ENCODE peak calls at places on chromosomes 5 and 9, in eight cellular contexts. One of them, this sample, is unnamed. For H3K27me3, the result is how much of the 10 kb centered on the place peaks cover.

GRCh38 chr5:31449175-31449574 is 82.7 kb downstream of the DROSHA start:
- DNase-seq in H9: no peak
- DNase-seq in CD8-positive, alpha-beta memory T cell: no peak
- DNase-seq in GM23338: no peak
- DNase-seq in CD4-positive, alpha-beta memory T cell: no peak
- DNase-seq in DND-41: no peak
- DNase-seq in neuronal stem cell: no peak
- DNase-seq in pancreas: no peak
- DNase-seq in this sample: no peak

GRCh38 chr5:154159343-154159742 is 31.2 kb upstream of the GALNT10 start:
- DNase-seq in neuronal stem cell: no peak
- DNase-seq in CD4-positive, alpha-beta memory T cell: no peak
- DNase-seq in H9: no peak
- DNase-seq in CD8-positive, alpha-beta memory T cell: no peak
- DNase-seq in pancreas: no peak
- DNase-seq in GM23338: no peak
- DNase-seq in DND-41: no peak
- DNase-seq in this sample: no peak

GRCh38 chr5:95638632-95639031 is 7.9 kb upstream of the RFESD start:
- DNase-seq in pancreas: no peak
- DNase-seq in CD4-positive, alpha-beta memory T cell: no peak
- DNase-seq in DND-41: no peak
- DNase-seq in CD8-positive, alpha-beta memory T cell: no peak
- DNase-seq in H9: no peak
- DNase-seq in neuronal stem cell: no peak
- DNase-seq in GM23338: no peak
- DNase-seq in this sample: no peak

GRCh38 chr5:163504091-163504931 is 1.1 kb upstream of the MAT2B start:
- DNase-seq in GM23338: peak
- DNase-seq in pancreas: no peak
- DNase-seq in CD8-positive, alpha-beta memory T cell: peak
- DNase-seq in H9: no peak
- DNase-seq in CD4-positive, alpha-beta memory T cell: peak
- DNase-seq in neuronal stem cell: peak
- DNase-seq in DND-41: peak
- DNase-seq in this sample: peak

GRCh38 chr5:97745817-97746216 is 562.8 kb upstream of the RIOK2 start:
- DNase-seq in CD4-positive, alpha-beta memory T cell: no peak
- DNase-seq in DND-41: no peak
- DNase-seq in pancreas: no peak
- DNase-seq in CD8-positive, alpha-beta memory T cell: no peak
- DNase-seq in GM23338: no peak
- DNase-seq in neuronal stem cell: no peak
- DNase-seq in H9: no peak
- DNase-seq in this sample: no peak

GRCh38 chr5:123545506-123545905 is 33.5 kb downstream of the CSNK1G3 start:
- DNase-seq in DND-41: peak
- DNase-seq in GM23338: peak
- DNase-seq in CD8-positive, alpha-beta memory T cell: no peak
- DNase-seq in neuronal stem cell: no peak
- DNase-seq in H9: no peak
- DNase-seq in pancreas: no peak
- DNase-seq in CD4-positive, alpha-beta memory T cell: peak
- DNase-seq in this sample: no peak

GRCh38 chr5:142803428-142804111 is 33.4 kb downstream of the ARHGAP26 start:
- DNase-seq in GM23338: no peak
- DNase-seq in neuronal stem cell: no peak
- DNase-seq in pancreas: no peak
- DNase-seq in DND-41: no peak
- DNase-seq in CD4-positive, alpha-beta memory T cell: no peak
- DNase-seq in CD8-positive, alpha-beta memory T cell: no peak
- DNase-seq in H9: no peak
- DNase-seq in this sample: no peak

GRCh38 chr9:107665057-107665456 is 175.5 kb upstream of the KLF4 start:
- DNase-seq in CD4-positive, alpha-beta memory T cell: no peak
- DNase-seq in H9: no peak
- DNase-seq in DND-41: no peak
- DNase-seq in GM23338: no peak
- DNase-seq in neuronal stem cell: no peak
- DNase-seq in pancreas: no peak
- DNase-seq in CD8-positive, alpha-beta memory T cell: no peak
- DNase-seq in this sample: no peak

GRCh38 chr9:91522496-91522895 is 98.9 kb upstream of the NFIL3 start:
- DNase-seq in CD8-positive, alpha-beta memory T cell: no peak
- DNase-seq in CD4-positive, alpha-beta memory T cell: no peak
- DNase-seq in H9: no peak
- DNase-seq in pancreas: no peak
- DNase-seq in neuronal stem cell: no peak
- DNase-seq in DND-41: no peak
- DNase-seq in GM23338: no peak
- DNase-seq in this sample: no peak

GRCh38 chr9:27278374-27278773 is 18.6 kb downstream of the EQTN start:
- DNase-seq in neuronal stem cell: no peak
- DNase-seq in pancreas: no peak
- DNase-seq in H9: no peak
- DNase-seq in DND-41: no peak
- DNase-seq in GM23338: no peak
- DNase-seq in CD8-positive, alpha-beta memory T cell: no peak
- DNase-seq in CD4-positive, alpha-beta memory T cell: no peak
- DNase-seq in this sample: no peak

GRCh38 chr9:96214639-96215038 is 87.3 kb downstream of the HSD17B3 start:
- DNase-seq in H9: no peak
- DNase-seq in DND-41: no peak
- DNase-seq in GM23338: peak
- DNase-seq in CD8-positive, alpha-beta memory T cell: no peak
- DNase-seq in pancreas: no peak
- DNase-seq in neuronal stem cell: no peak
- DNase-seq in CD4-positive, alpha-beta memory T cell: no peak
- DNase-seq in this sample: no peak
- H3K27me3 ChIP-seq in H9: under half
- H3K27me3 ChIP-seq in DND-41: under half
- H3K27me3 ChIP-seq in GM23338: under half
- H3K27me3 ChIP-seq in CD8-positive, alpha-beta memory T cell: under half
- H3K27me3 ChIP-seq in pancreas: under half
- H3K27me3 ChIP-seq in neuronal stem cell: under half
- H3K27me3 ChIP-seq in CD4-positive, alpha-beta memory T cell: under half
- H3K27me3 ChIP-seq in this sample: under half

DNA sequence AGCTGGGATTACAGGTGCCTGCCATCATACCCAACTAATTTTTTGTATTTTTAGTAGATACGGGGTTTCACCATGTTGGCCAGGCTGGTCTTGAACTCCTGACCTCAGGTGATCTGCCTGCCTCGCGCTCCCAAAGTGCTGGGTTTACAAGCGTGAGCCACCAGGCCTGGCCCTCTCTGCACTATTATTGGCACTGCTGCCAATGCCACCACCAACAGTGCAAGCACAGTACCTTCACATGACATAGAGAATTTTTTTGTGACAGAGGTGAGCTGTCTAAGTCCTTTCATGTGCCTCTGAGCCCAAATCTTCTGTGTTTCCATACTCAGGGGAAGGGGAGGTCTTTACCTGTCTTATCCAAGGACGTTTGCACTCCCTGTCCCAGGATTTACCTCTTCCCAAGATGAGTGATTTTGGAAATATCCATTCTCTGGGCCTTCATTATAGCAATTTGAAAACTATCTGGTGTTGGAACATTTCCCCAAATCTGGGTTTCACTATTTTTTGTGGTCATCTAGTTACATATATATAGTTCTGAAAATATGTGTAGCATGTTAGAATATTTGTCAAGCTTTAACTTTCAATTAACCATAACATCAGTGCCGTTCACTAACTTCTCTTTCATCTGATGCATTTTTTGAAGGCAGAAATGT is 5.4 kb upstream of the CD180 start:
- DNase-seq in H9: no peak
- DNase-seq in DND-41: no peak
- DNase-seq in GM23338: no peak
- DNase-seq in neuronal stem cell: no peak
- DNase-seq in CD8-positive, alpha-beta memory T cell: no peak
- DNase-seq in pancreas: no peak
- DNase-seq in CD4-positive, alpha-beta memory T cell: no peak
- DNase-seq in this sample: no peak
- H3K27ac ChIP-seq in H9: no peak
- H3K27ac ChIP-seq in DND-41: no peak
- H3K27ac ChIP-seq in GM23338: no peak
- H3K27ac ChIP-seq in neuronal stem cell: no peak
- H3K27ac ChIP-seq in CD8-positive, alpha-beta memory T cell: no peak
- H3K27ac ChIP-seq in pancreas: no peak
- H3K27ac ChIP-seq in CD4-positive, alpha-beta memory T cell: no peak
- H3K27ac ChIP-seq in this sample: no peak

DNA sequence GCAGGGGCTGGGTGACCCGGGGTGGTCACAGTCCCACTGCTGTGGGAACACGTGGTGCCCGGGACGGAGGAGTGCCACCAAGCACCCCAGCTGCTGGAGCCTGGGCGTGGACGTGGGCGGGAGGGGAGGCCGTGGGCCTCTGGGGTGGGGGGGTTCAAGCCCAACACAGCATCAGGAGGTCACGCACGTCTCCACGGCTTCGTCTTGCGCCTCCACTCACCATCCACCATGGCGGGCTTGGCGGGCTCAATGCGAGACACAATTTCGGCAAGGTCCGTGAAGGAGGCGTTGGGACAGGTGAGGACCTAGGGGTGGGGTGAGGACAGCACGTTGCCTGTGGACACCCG is 2.2 kb upstream of the NSMF start:
- DNase-seq in CD8-positive, alpha-beta memory T cell: no peak
- DNase-seq in H9: no peak
- DNase-seq in DND-41: no peak
- DNase-seq in neuronal stem cell: no peak
- DNase-seq in GM23338: no peak
- DNase-seq in pancreas: no peak
- DNase-seq in CD4-positive, alpha-beta memory T cell: no peak
- DNase-seq in this sample: no peak
- H3K27me3 ChIP-seq in CD8-positive, alpha-beta memory T cell: under half
- H3K27me3 ChIP-seq in H9: under half
- H3K27me3 ChIP-seq in DND-41: under half
- H3K27me3 ChIP-seq in neuronal stem cell: under half
- H3K27me3 ChIP-seq in GM23338: under half
- H3K27me3 ChIP-seq in pancreas: under half
- H3K27me3 ChIP-seq in CD4-positive, alpha-beta memory T cell: under half
- H3K27me3 ChIP-seq in this sample: under half

GRCh38 chr9:3963266-3964019 is 336.4 kb downstream of the GLIS3 start:
- DNase-seq in DND-41: no peak
- DNase-seq in neuronal stem cell: no peak
- DNase-seq in H9: no peak
- DNase-seq in CD8-positive, alpha-beta memory T cell: no peak
- DNase-seq in CD4-positive, alpha-beta memory T cell: no peak
- DNase-seq in GM23338: no peak
- DNase-seq in pancreas: no peak
- DNase-seq in this sample: peak

GRCh38 chr9:3956081-3956701 is 343.7 kb downstream of the GLIS3 start:
- DNase-seq in H9: no peak
- DNase-seq in DND-41: no peak
- DNase-seq in GM23338: no peak
- DNase-seq in CD8-positive, alpha-beta memory T cell: no peak
- DNase-seq in pancreas: no peak
- DNase-seq in CD4-positive, alpha-beta memory T cell: no peak
- DNase-seq in neuronal stem cell: no peak
- DNase-seq in this sample: no peak

GRCh38 chr9:3957296-3957695 is 342.6 kb downstream of the GLIS3 start:
- DNase-seq in neuronal stem cell: no peak
- DNase-seq in GM23338: no peak
- DNase-seq in CD8-positive, alpha-beta memory T cell: no peak
- DNase-seq in DND-41: no peak
- DNase-seq in H9: no peak
- DNase-seq in CD4-positive, alpha-beta memory T cell: no peak
- DNase-seq in pancreas: no peak
- DNase-seq in this sample: no peak

GRCh38 chr9:3962467-3962866 is 337.4 kb downstream of the GLIS3 start:
- DNase-seq in H9: no peak
- DNase-seq in CD8-positive, alpha-beta memory T cell: no peak
- DNase-seq in GM23338: no peak
- DNase-seq in DND-41: no peak
- DNase-seq in pancreas: no peak
- DNase-seq in CD4-positive, alpha-beta memory T cell: no peak
- DNase-seq in neuronal stem cell: no peak
- DNase-seq in this sample: no peak

GRCh38 chr9:3960661-3961144 is 339.2 kb downstream of the GLIS3 start:
- DNase-seq in H9: no peak
- DNase-seq in GM23338: no peak
- DNase-seq in CD8-positive, alpha-beta memory T cell: no peak
- DNase-seq in CD4-positive, alpha-beta memory T cell: no peak
- DNase-seq in pancreas: no peak
- DNase-seq in neuronal stem cell: peak
- DNase-seq in DND-41: no peak
- DNase-seq in this sample: no peak
- H3K27ac ChIP-seq in H9: no peak
- H3K27ac ChIP-seq in GM23338: no peak
- H3K27ac ChIP-seq in CD8-positive, alpha-beta memory T cell: no peak
- H3K27ac ChIP-seq in CD4-positive, alpha-beta memory T cell: no peak
- H3K27ac ChIP-seq in pancreas: no peak
- H3K27ac ChIP-seq in neuronal stem cell: peak
- H3K27ac ChIP-seq in DND-41: no peak
- H3K27ac ChIP-seq in this sample: no peak

GRCh38 chr5:139814191-139814601 is 18.6 kb downstream of the PSD2 start:
- DNase-seq in DND-41: no peak
- DNase-seq in H9: no peak
- DNase-seq in CD8-positive, alpha-beta memory T cell: no peak
- DNase-seq in pancreas: peak
- DNase-seq in CD4-positive, alpha-beta memory T cell: no peak
- DNase-seq in GM23338: no peak
- DNase-seq in neuronal stem cell: no peak
- DNase-seq in this sample: no peak

GRCh38 chr5:139812836-139813805 is 17.5 kb downstream of the PSD2 start:
- DNase-seq in pancreas: peak
- DNase-seq in neuronal stem cell: no peak
- DNase-seq in DND-41: no peak
- DNase-seq in CD8-positive, alpha-beta memory T cell: no peak
- DNase-seq in GM23338: no peak
- DNase-seq in CD4-positive, alpha-beta memory T cell: no peak
- DNase-seq in H9: no peak
- DNase-seq in this sample: no peak

GRCh38 chr5:139811076-139811607 is 15.5 kb downstream of the PSD2 start:
- DNase-seq in DND-41: no peak
- DNase-seq in neuronal stem cell: no peak
- DNase-seq in pancreas: peak
- DNase-seq in H9: no peak
- DNase-seq in GM23338: no peak
- DNase-seq in CD8-positive, alpha-beta memory T cell: no peak
- DNase-seq in CD4-positive, alpha-beta memory T cell: no peak
- DNase-seq in this sample: no peak

GRCh38 chr5:139810341-139811075 is 14.9 kb downstream of the PSD2 start:
- DNase-seq in pancreas: peak
- DNase-seq in CD8-positive, alpha-beta memory T cell: no peak
- DNase-seq in GM23338: no peak
- DNase-seq in H9: no peak
- DNase-seq in neuronal stem cell: no peak
- DNase-seq in DND-41: no peak
- DNase-seq in CD4-positive, alpha-beta memory T cell: no peak
- DNase-seq in this sample: no peak

GRCh38 chr5:139812323-139812722 is 16.7 kb downstream of the PSD2 start:
- DNase-seq in neuronal stem cell: no peak
- DNase-seq in H9: no peak
- DNase-seq in CD8-positive, alpha-beta memory T cell: no peak
- DNase-seq in CD4-positive, alpha-beta memory T cell: no peak
- DNase-seq in DND-41: no peak
- DNase-seq in GM23338: no peak
- DNase-seq in pancreas: peak
- DNase-seq in this sample: no peak
- H3K27me3 ChIP-seq in neuronal stem cell: under half
- H3K27me3 ChIP-seq in H9: under half
- H3K27me3 ChIP-seq in CD8-positive, alpha-beta memory T cell: under half
- H3K27me3 ChIP-seq in CD4-positive, alpha-beta memory T cell: under half
- H3K27me3 ChIP-seq in DND-41: under half
- H3K27me3 ChIP-seq in GM23338: under half
- H3K27me3 ChIP-seq in pancreas: under half
- H3K27me3 ChIP-seq in this sample: under half

This sample was measured in testis.